ENCODE peak calls at places on chromosomes 12 and 14, in four cellular contexts. One of them, this sample, is unnamed.

GRCh38 chr14:85131523-85131922 is 398.4 kb upstream of the FLRT2 start:
- DNase-seq in SK-N-SH: no peak
- DNase-seq in K562: no peak
- DNase-seq in GM12878: no peak
- DNase-seq in this sample: no peak

GRCh38 chr12:108367436-108367835 is 28.3 kb upstream of the CMKLR1 start:
- DNase-seq in SK-N-SH: no peak
- DNase-seq in K562: no peak
- DNase-seq in GM12878: no peak
- DNase-seq in this sample: peak; percentile 84

GRCh38 chr12:70686299-70686698 is 49.1 kb upstream of the PTPRB start:
- DNase-seq in SK-N-SH: no peak
- DNase-seq in K562: no peak
- DNase-seq in GM12878: no peak
- DNase-seq in this sample: no peak

GRCh38 chr12:120761581-120761980 is 36.0 kb downstream of the ACADS start:
- DNase-seq in SK-N-SH: no peak
- DNase-seq in K562: no peak
- DNase-seq in GM12878: no peak
- DNase-seq in this sample: no peak

GRCh38 chr12:56476972-56477432 is 8.6 kb downstream of the SPRYD4 start:
- DNase-seq in SK-N-SH: no peak
- DNase-seq in K562: no peak
- DNase-seq in GM12878: no peak
- DNase-seq in this sample: no peak

GRCh38 chr14:68757618-68758081 is 35.2 kb downstream of the ZFP36L1 start:
- DNase-seq in SK-N-SH: no peak
- DNase-seq in K562: peak; percentile 69
- DNase-seq in GM12878: no peak
- DNase-seq in this sample: peak; percentile 10

GRCh38 chr14:95756127-95756526 is 42.2 kb upstream of the TCL1A start:
- DNase-seq in SK-N-SH: no peak
- DNase-seq in K562: no peak
- DNase-seq in GM12878: no peak
- DNase-seq in this sample: no peak

GRCh38 chr12:88994537-88994936 is 357.8 kb downstream of the DUSP6 start:
- DNase-seq in SK-N-SH: no peak
- DNase-seq in K562: no peak
- DNase-seq in GM12878: no peak
- DNase-seq in this sample: no peak

GRCh38 chr14:61179061-61179675 is 102.0 kb downstream of the TMEM30B start:
- DNase-seq in SK-N-SH: no peak
- DNase-seq in K562: no peak
- DNase-seq in GM12878: no peak
- DNase-seq in this sample: no peak

GRCh38 chr14:68606644-68607043 is 186.2 kb downstream of the ZFP36L1 start:
- DNase-seq in SK-N-SH: no peak
- DNase-seq in K562: no peak
- DNase-seq in GM12878: no peak
- DNase-seq in this sample: no peak

GRCh38 chr14:51972566-51972965 is 16.8 kb upstream of the RTRAF start:
- DNase-seq in SK-N-SH: no peak
- DNase-seq in K562: no peak
- DNase-seq in GM12878: no peak
- DNase-seq in this sample: no peak

GRCh38 chr12:78406776-78407335 is 457.7 kb upstream of the SYT1 start:
- DNase-seq in SK-N-SH: no peak
- DNase-seq in K562: no peak
- DNase-seq in GM12878: peak; percentile 5
- DNase-seq in this sample: no peak

GRCh38 chr14:68678471-68678870 is 114.4 kb downstream of the ZFP36L1 start:
- DNase-seq in SK-N-SH: no peak
- DNase-seq in K562: no peak
- DNase-seq in GM12878: no peak
- DNase-seq in this sample: no peak

GRCh38 chr14:42490536-42490935 is 883.9 kb downstream of the LRFN5 start:
- DNase-seq in SK-N-SH: no peak
- DNase-seq in K562: no peak
- DNase-seq in GM12878: no peak
- DNase-seq in this sample: no peak

GRCh38 chr12:65334534-65334933 is 56.1 kb downstream of the MSRB3 start:
- DNase-seq in SK-N-SH: no peak
- DNase-seq in K562: no peak
- DNase-seq in GM12878: no peak
- DNase-seq in this sample: no peak

GRCh38 chr12:108770269-108770829 is 39.0 kb upstream of the CORO1C start:
- DNase-seq in SK-N-SH: no peak
- DNase-seq in K562: no peak
- DNase-seq in GM12878: no peak
- DNase-seq in this sample: no peak

GRCh38 chr12:48021485-48022179 is 17.4 kb upstream of the COL2A1 start:
- DNase-seq in SK-N-SH: no peak
- DNase-seq in K562: no peak
- DNase-seq in GM12878: no peak
- DNase-seq in this sample: no peak

GRCh38 chr14:80415636-80416035 is 204.3 kb upstream of the DIO2 start:
- DNase-seq in SK-N-SH: no peak
- DNase-seq in K562: no peak
- DNase-seq in GM12878: no peak
- DNase-seq in this sample: no peak

GRCh38 chr14:92659765-92660561 is 88.5 kb downstream of the LGMN start:
- DNase-seq in SK-N-SH: no peak
- DNase-seq in K562: no peak
- DNase-seq in GM12878: no peak
- DNase-seq in this sample: no peak

GRCh38 chr14:97707603-97708002 is 910.4 kb downstream of the VRK1 start:
- DNase-seq in SK-N-SH: no peak
- DNase-seq in K562: no peak
- DNase-seq in GM12878: peak; percentile 40
- DNase-seq in this sample: no peak

GRCh38 chr12:66132408-66132807 is 1.9 kb upstream of the LLPH start:
- DNase-seq in SK-N-SH: no peak
- DNase-seq in K562: no peak
- DNase-seq in GM12878: no peak
- DNase-seq in this sample: no peak

GRCh38 chr14:91361236-91361811 is 56.3 kb downstream of the CCDC88C start:
- DNase-seq in SK-N-SH: no peak
- DNase-seq in K562: no peak
- DNase-seq in GM12878: no peak
- DNase-seq in this sample: peak; percentile 97

GRCh38 chr14:67077914-67078313 is 111.3 kb upstream of the GARIN2 start:
- DNase-seq in SK-N-SH: no peak
- DNase-seq in K562: no peak
- DNase-seq in GM12878: no peak
- DNase-seq in this sample: no peak

GRCh38 chr12:117032593-117033381 is 66.4 kb downstream of the TESC start:
- DNase-seq in SK-N-SH: no peak
- DNase-seq in K562: no peak
- DNase-seq in GM12878: no peak
- DNase-seq in this sample: no peak

GRCh38 chr12:113853491-113853890 is 112.6 kb downstream of the RBM19 start:
- DNase-seq in SK-N-SH: no peak
- DNase-seq in K562: no peak
- DNase-seq in GM12878: no peak
- DNase-seq in this sample: no peak

GRCh38 chr14:32693114-32693513 is 245.6 kb upstream of the NPAS3 start:
- DNase-seq in SK-N-SH: no peak
- DNase-seq in K562: no peak
- DNase-seq in GM12878: no peak
- DNase-seq in this sample: no peak

GRCh38 chr14:89678715-89679220 is 261.7 kb upstream of the FOXN3 start:
- DNase-seq in SK-N-SH: no peak
- DNase-seq in K562: no peak
- DNase-seq in GM12878: no peak
- DNase-seq in this sample: no peak

GRCh38 chr12:1422604-1423315 is 171.6 kb downstream of the FBXL14 start:
- DNase-seq in SK-N-SH: no peak
- DNase-seq in K562: no peak
- DNase-seq in GM12878: peak; percentile 83
- DNase-seq in this sample: no peak

GRCh38 chr12:13698001-13698400 is 283.4 kb downstream of the GRIN2B start:
- DNase-seq in SK-N-SH: no peak
- DNase-seq in K562: no peak
- DNase-seq in GM12878: no peak
- DNase-seq in this sample: no peak

GRCh38 chr12:28709996-28710685 is 438.9 kb upstream of the FAR2 start:
- DNase-seq in SK-N-SH: no peak
- DNase-seq in K562: no peak
- DNase-seq in GM12878: no peak
- DNase-seq in this sample: no peak

GRCh38 chr14:24143511-24143910 is 2.1 kb upstream of the EMC9 start:
- DNase-seq in SK-N-SH: no peak
- DNase-seq in K562: no peak
- DNase-seq in GM12878: no peak
- DNase-seq in this sample: no peak

GRCh38 chr14:24139272-24139934 is 2.0 kb downstream of the EMC9 start:
- DNase-seq in SK-N-SH: no peak
- DNase-seq in K562: no peak
- DNase-seq in GM12878: no peak
- DNase-seq in this sample: no peak

GRCh38 chr14:24144451-24144850 is 2.0 kb downstream of the PSME2 start:
- DNase-seq in SK-N-SH: no peak
- DNase-seq in K562: no peak
- DNase-seq in GM12878: no peak
- DNase-seq in this sample: no peak

GRCh38 chr14:24138396-24139271 is 2.6 kb downstream of the PSME1 start:
- DNase-seq in SK-N-SH: no peak
- DNase-seq in K562: no peak
- DNase-seq in GM12878: no peak
- DNase-seq in this sample: no peak

DNA sequence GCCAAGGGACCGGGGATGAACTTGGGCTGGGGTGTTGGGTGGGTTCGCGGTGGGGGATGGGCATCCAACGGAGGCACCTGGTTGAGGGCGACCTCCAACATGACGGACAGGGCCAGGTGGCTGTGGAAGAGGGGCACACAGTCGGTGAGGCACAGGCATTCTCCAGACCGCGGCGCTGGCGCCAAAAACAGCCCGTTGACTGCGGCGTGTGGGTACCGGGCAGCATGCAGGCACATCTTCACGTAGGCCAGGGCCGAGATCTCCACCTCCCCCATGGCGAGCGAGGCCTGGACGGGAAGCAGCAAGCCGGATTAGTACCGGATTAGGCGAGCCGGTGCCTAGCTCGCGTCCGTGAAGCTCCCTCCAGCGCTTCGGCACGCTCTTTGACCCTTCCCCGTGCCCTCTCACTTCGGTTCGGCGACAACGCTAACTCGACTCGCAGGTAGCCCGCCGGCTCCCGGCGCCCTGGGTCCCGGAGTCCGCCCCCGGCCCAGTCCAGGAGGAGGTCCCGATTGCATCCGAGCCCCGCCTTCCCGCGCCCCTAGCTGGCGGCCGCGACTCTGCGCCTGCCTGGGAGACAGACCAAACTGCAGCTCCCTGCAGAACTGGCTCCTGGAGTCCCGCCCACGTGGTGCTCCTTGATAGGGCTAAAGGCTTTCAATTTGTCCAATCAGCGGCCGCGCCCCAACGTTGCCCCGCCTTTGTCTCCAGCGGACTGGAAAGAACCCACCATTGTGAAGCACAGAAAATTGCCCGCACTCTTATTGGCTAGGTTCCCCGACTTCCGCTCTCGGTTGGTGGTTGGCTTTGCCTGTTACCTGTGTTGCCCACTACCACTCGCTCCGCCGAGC is at the start of gene EMC9:
- DNase-seq in SK-N-SH: peak; percentile 94
- DNase-seq in K562: peak; percentile 98
- DNase-seq in GM12878: peak; percentile 97
- DNase-seq in this sample: peak; percentile 99
- TF ChIP-seq REST in SK-N-SH: peak; percentile 17
- TF ChIP-seq REST in K562: peak; percentile 28
- TF ChIP-seq REST in GM12878: no peak
- TF ChIP-seq REST in this sample: no peak

DNA sequence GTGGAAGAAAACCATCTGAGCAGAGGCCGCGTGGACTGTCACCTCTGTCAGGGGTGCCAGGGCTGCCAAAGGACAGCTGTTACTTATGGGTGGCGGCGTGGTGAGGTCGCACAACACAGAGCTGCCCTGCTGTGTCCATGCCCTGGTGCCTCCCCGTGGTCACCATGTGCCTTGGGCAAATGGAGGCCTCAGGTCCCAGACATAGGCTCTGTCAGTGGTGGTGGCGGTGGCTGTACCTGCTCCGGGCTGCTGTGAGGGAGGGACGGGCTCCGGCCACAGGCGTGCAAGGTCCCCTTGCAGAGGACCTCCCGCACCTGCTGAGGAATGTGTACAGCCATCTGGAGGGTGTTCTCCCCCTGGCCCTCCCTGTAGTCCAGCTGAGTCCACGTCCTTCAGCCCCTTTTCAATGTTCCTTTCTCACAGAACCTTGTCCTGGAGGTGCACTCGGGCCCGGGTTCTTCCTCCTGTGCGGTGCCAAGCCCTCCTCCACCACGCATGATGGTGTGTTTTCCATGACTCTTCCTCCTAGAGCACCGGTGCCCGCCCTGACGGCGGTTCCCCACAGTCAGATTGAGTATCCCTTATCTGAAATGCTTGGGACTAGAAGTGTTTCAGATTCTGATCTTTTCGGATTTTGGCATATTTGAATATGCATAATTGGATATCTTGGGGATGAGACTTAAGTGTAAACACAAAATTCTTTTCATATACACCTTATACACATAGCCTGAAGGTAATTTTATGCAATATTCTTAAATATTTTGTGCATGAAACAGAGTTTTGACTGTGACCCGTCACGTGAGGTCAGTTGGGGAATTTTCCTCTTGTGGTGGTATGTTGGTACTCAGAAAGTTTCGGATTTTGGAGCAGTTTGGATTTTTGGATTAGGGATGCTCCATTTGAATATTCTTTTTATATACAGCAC is 49.8 kb downstream of the TRAF3 start:
- DNase-seq in SK-N-SH: no peak
- DNase-seq in K562: no peak
- DNase-seq in GM12878: no peak
- DNase-seq in this sample: no peak
- TF ChIP-seq GABPA in SK-N-SH: no peak
- TF ChIP-seq GABPA in K562: no peak
- TF ChIP-seq GABPA in GM12878: no peak
- TF ChIP-seq GABPA in this sample: no peak

GRCh38 chr12:57726151-57726883 is 12.2 kb downstream of the AGAP2 start:
- DNase-seq in SK-N-SH: peak; percentile 96
- DNase-seq in K562: no peak
- DNase-seq in GM12878: no peak
- DNase-seq in this sample: no peak
- TF ChIP-seq REST in SK-N-SH: peak; percentile 17
- TF ChIP-seq REST in K562: no peak
- TF ChIP-seq REST in GM12878: no peak
- TF ChIP-seq REST in this sample: no peak

GRCh38 chr12:52351196-52352059 is 15.9 kb downstream of the KRT85 start:
- DNase-seq in SK-N-SH: no peak
- DNase-seq in K562: no peak
- DNase-seq in GM12878: no peak
- DNase-seq in this sample: no peak

GRCh38 chr12:52349196-52349595 is 18.1 kb downstream of the KRT85 start:
- DNase-seq in SK-N-SH: no peak
- DNase-seq in K562: no peak
- DNase-seq in GM12878: no peak
- DNase-seq in this sample: no peak

GRCh38 chr12:52350021-52350620 is 17.2 kb downstream of the KRT85 start:
- DNase-seq in SK-N-SH: no peak
- DNase-seq in K562: no peak
- DNase-seq in GM12878: no peak
- DNase-seq in this sample: no peak

GRCh38 chr12:52352951-52353350 is 14.3 kb downstream of the KRT85 start:
- DNase-seq in SK-N-SH: no peak
- DNase-seq in K562: no peak
- DNase-seq in GM12878: no peak
- DNase-seq in this sample: no peak

GRCh38 chr12:52350786-52351185 is 16.5 kb downstream of the KRT85 start:
- DNase-seq in SK-N-SH: no peak
- DNase-seq in K562: no peak
- DNase-seq in GM12878: no peak
- DNase-seq in this sample: no peak
- TF ChIP-seq GABPA in SK-N-SH: no peak
- TF ChIP-seq GABPA in K562: no peak
- TF ChIP-seq GABPA in GM12878: no peak
- TF ChIP-seq GABPA in this sample: no peak

This sample was measured in HL-60.